ENCODE peak calls at places on chromosome 20, in seven cellular contexts. Q is endothelial cell; T is effector memory CD4-positive, alpha-beta T cell; B is renal cortical epithelial cell; W is psoas muscle; X is D341Med; R is colonic mucosa. D is an unnamed sample.

GRCh38 chr20:1327241-1327653 is 1.7 kb downstream of the SDCBP2 start:
- DNase-seq in Q (no peak), T (no peak), B (peak), W (peak), X (no peak), R (peak), D (no peak)

GRCh38 chr20:62143118-62143975 is at the start of the genes PSMA7 and SS18L1:
- DNase-seq in Q (peak), T (peak), B (peak), W (peak), X (peak), R (peak), D (peak)

GRCh38 chr20:38219006-38219950 is 41.3 kb downstream of the KIAA1755 start:
- DNase-seq in Q (no peak), T (no peak), B (no peak), W (no peak), X (no peak), R (no peak), D (no peak)

GRCh38 chr20:17807670-17808069 is 107.9 kb downstream of the BANF2 start:
- DNase-seq in Q (no peak), T (no peak), B (no peak), W (no peak), X (no peak), R (no peak), D (no peak)

GRCh38 chr20:62818592-62819493 is 2.0 kb downstream of the COL9A3 start:
- DNase-seq in Q (no peak), T (no peak), B (peak), W (peak), X (no peak), R (peak), D (no peak)

GRCh38 chr20:35171438-35171752 is 477 bp upstream of the PROCR start:
- DNase-seq in Q (no peak), T (no peak), B (no peak), W (no peak), X (no peak), R (no peak), D (no peak)

GRCh38 chr20:24966317-24967012 is 17.4 kb downstream of the CST7 start:
- DNase-seq in Q (no peak), T (no peak), B (no peak), W (no peak), X (no peak), R (no peak), D (no peak)

GRCh38 chr20:38782275-38782674 is 23.2 kb upstream of the PPP1R16B start:
- DNase-seq in Q (no peak), T (no peak), B (no peak), W (no peak), X (no peak), R (no peak), D (no peak)

GRCh38 chr20:11810316-11811130 is 107.2 kb upstream of the BTBD3 start:
- DNase-seq in Q (no peak), T (no peak), B (peak), W (no peak), X (no peak), R (no peak), D (peak)